ENCODE peak calls at places on chromosomes 11 and 22, in four cellular contexts. U is neural progenitor cell, V is lower lobe of right lung, E is right atrium auricular region. O is an unnamed sample. For H3K36me3, the result is how much of the 10 kb centered on the place peaks cover.

GRCh38 chr11:9561279-9561982 is 12.0 kb upstream of the WEE1 start:
- DNase-seq in U (no peak), V (no peak), E (no peak), O (no peak)

GRCh38 chr11:59754494-59754858 is 700 bp upstream of the STX3 start:
- DNase-seq in U (peak), V (peak), E (no peak), O (no peak)

GRCh38 chr22:28604961-28605360 is 74.7 kb downstream of the TTC28 start:
- DNase-seq in U (no peak), V (no peak), E (no peak), O (no peak)

GRCh38 chr22:39893526-39893925 is at the start of gene ENTHD1:
- DNase-seq in U (no peak), V (no peak), E (no peak), O (no peak)

GRCh38 chr11:1870721-1871466 is 18.0 kb downstream of the LSP1 start:
- DNase-seq in U (peak), V (peak), E (no peak), O (no peak)

GRCh38 chr11:12219732-12220131 is 109.3 kb downstream of the MICAL2 start:
- DNase-seq in U (no peak), V (no peak), E (no peak), O (no peak)

GRCh38 chr11:30196400-30197206 is 34.2 kb upstream of the FSHB start:
- DNase-seq in U (peak), V (peak), E (peak), O (no peak)

GRCh38 chr11:120197254-120197891 is 13.5 kb upstream of the OAF start:
- DNase-seq in U (no peak), V (no peak), E (no peak), O (no peak)

GRCh38 chr22:46004105-46004866 is 27.3 kb upstream of the WNT7B start:
- DNase-seq in U (no peak), V (peak), E (no peak), O (peak)

GRCh38 chr11:35635933-35636332 is 17.7 kb downstream of the FJX1 start:
- DNase-seq in U (no peak), V (no peak), E (no peak), O (no peak)

GRCh38 chr22:19705181-19705934 is 8.9 kb upstream of the SEPTIN5 start:
- DNase-seq in U (peak), V (peak), E (no peak), O (no peak)

GRCh38 chr11:128551641-128552335 is 35.6 kb downstream of the ETS1 start:
- DNase-seq in U (no peak), V (no peak), E (no peak), O (no peak)

GRCh38 chr11:70547386-70547785 is 149.1 kb downstream of the CTTN start:
- DNase-seq in U (no peak), V (no peak), E (no peak), O (no peak)

GRCh38 chr11:44538375-44539054 is 26.9 kb upstream of the CD82 start:
- DNase-seq in U (peak), V (peak), E (peak), O (no peak)

GRCh38 chr11:1226226-1226961 is 3.5 kb downstream of the MUC5B start:
- DNase-seq in U (peak), V (peak), E (no peak), O (peak)

GRCh38 chr11:32829157-32829679 is 509 bp upstream of the PRRG4 start:
- DNase-seq in U (no peak), V (no peak), E (no peak), O (peak)

GRCh38 chr11:6438979-6439571 is 1.7 kb downstream of the HPX start:
- DNase-seq in U (peak), V (no peak), E (no peak), O (no peak)

GRCh38 chr11:107696140-107696539 is 15.7 kb downstream of the SLN start:
- DNase-seq in U (no peak), V (no peak), E (no peak), O (no peak)

GRCh38 chr11:86292912-86293606 is 9.0 kb upstream of the HIKESHI start:
- DNase-seq in U (no peak), V (no peak), E (no peak), O (no peak)

GRCh38 chr11:61635304-61635703 is 44.9 kb upstream of the DAGLA start:
- DNase-seq in U (no peak), V (no peak), E (no peak), O (no peak)

GRCh38 chr11:111571829-111572501 is 30.3 kb upstream of the SIK2 start:
- DNase-seq in U (no peak), V (no peak), E (no peak), O (no peak)

GRCh38 chr22:44571566-44572413 is 73.8 kb upstream of the RTL6 start:
- DNase-seq in U (no peak), V (no peak), E (no peak), O (peak)

GRCh38 chr11:57336111-57336666 is 497 bp upstream of the SSRP1 start:
- DNase-seq in U (no peak), V (no peak), E (no peak), O (no peak)
- H3K27ac ChIP-seq in U (no peak), V (peak), E (peak), O (peak)

GRCh38 chr11:102399189-102399588 is 52.2 kb downstream of the BIRC2 start:
- DNase-seq in U (no peak), V (no peak), E (no peak), O (no peak)

GRCh38 chr11:102400603-102401002 is 52.0 kb downstream of the TMEM123 start:
- DNase-seq in U (no peak), V (no peak), E (no peak), O (no peak)

GRCh38 chr11:102405501-102405900 is 47.1 kb downstream of the TMEM123 start:
- DNase-seq in U (no peak), V (no peak), E (no peak), O (no peak)

GRCh38 chr11:102401905-102402304 is 50.7 kb downstream of the TMEM123 start:
- DNase-seq in U (no peak), V (no peak), E (no peak), O (no peak)

GRCh38 chr11:102402556-102402955 is 50.0 kb downstream of the TMEM123 start:
- DNase-seq in U (no peak), V (no peak), E (no peak), O (no peak)
- H3K36me3 ChIP-seq in U (under half), V (half or more), E (under half), O (under half)

GRCh38 chr22:47841166-47841565 is 1078.7 kb downstream of the TBC1D22A start:
- DNase-seq in U (no peak), V (no peak), E (no peak), O (no peak)

GRCh38 chr22:47835726-47836125 is 1073.3 kb downstream of the TBC1D22A start:
- DNase-seq in U (no peak), V (no peak), E (no peak), O (no peak)

GRCh38 chr22:47839586-47840245 is 1077.3 kb downstream of the TBC1D22A start:
- DNase-seq in U (no peak), V (no peak), E (no peak), O (no peak)

GRCh38 chr22:47836957-47837356 is 1074.5 kb downstream of the TBC1D22A start:
- DNase-seq in U (no peak), V (no peak), E (no peak), O (no peak)

DNA sequence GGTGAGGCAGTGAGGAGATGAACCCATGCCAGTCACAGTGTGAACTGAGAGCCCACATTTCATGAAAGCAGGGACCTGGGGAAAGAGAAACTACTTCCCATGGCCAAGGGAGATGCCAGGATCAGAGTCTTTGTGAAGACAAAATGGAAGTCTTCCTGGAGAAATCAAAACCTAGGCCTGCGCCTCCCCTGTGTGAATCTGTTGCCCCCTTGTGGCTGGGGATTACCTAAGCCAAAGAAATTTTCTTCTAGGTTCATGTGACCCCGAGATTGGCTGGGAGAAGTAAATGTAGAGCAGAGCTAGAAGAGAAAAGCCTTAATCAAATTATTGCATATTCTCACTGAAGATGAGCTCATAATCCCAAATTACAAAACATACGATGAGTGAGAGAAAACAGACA is 1075.3 kb downstream of the TBC1D22A start:
- DNase-seq in U (peak), V (no peak), E (no peak), O (no peak)
- TF ChIP-seq CTCF in U (peak), V (no peak), E (peak), O (no peak)

DNA sequence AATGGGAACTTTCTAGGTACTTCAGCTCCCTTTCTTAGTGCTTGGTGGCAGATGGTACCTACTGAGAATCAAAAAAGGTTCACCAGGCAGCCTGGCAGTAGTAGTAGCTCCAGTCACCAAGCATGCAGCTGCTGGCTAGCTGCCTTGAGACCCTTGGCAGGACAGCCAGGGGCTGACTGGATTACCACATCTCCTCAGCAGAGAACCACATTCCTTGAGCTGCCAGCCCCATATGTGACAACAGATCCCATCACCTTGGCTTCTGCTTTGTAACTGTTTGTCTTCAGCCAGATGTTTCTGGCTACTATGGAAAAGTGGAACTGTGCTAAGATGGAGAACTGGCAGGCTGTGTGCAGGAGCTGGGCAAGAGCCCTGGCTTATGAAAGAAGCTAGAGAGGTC is 39.6 kb upstream of the CHRM4 start:
- DNase-seq in U (no peak), V (no peak), E (no peak), O (no peak)
- H3K27ac ChIP-seq in U (no peak), V (no peak), E (no peak), O (no peak)

DNA sequence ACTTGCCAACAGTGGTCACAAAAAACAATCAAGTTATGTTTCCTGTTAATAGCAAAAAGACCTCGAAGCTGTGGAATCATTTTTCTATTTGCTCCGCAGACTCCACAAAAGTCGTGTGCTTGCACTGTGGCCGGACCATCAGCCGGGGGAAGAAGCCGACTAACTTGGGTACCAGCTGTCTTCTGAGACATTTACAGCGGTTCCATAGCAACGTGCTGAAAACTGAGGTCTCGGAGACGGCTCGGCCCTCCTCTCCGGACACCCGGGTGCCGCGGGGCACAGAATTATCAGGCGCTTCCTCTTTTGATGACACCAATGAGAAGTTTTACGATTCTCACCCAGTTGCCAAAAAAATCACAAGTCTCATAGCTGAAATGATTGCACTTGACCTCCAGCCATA is 31.6 kb downstream of the ZBED4 start:
- DNase-seq in U (no peak), V (no peak), E (no peak), O (no peak)
- H3K36me3 ChIP-seq in U (under half), V (half or more), E (under half), O (half or more)

O was measured in ascending aorta.